ENCODE peak calls at places on chromosomes 4 and X, in eight cellular contexts. One of them, this sample, is unnamed.

GRCh38 chr4:13750594-13750993 is 123.1 kb upstream of the BOD1L1 start:
- DNase-seq in fibroblast of the aortic adventitia: no peak
- DNase-seq in nephron progenitor cell: no peak
- DNase-seq in HCT116: no peak
- DNase-seq in CD8-positive, alpha-beta T cell: no peak
- DNase-seq in WERI-Rb-1: no peak
- DNase-seq in endothelial cell: no peak
- DNase-seq in left ventricle myocardium inferior: no peak
- DNase-seq in this sample: no peak

GRCh38 chrX:64204701-64205440 is 637 bp downstream of the AMER1 start:
- DNase-seq in fibroblast of the aortic adventitia: peak
- DNase-seq in nephron progenitor cell: peak
- DNase-seq in HCT116: no peak
- DNase-seq in CD8-positive, alpha-beta T cell: peak
- DNase-seq in WERI-Rb-1: peak
- DNase-seq in endothelial cell: peak
- DNase-seq in left ventricle myocardium inferior: peak
- DNase-seq in this sample: peak

GRCh38 chrX:24846551-24847170 is 152.9 kb downstream of the POLA1 start:
- DNase-seq in fibroblast of the aortic adventitia: peak
- DNase-seq in nephron progenitor cell: no peak
- DNase-seq in HCT116: no peak
- DNase-seq in CD8-positive, alpha-beta T cell: no peak
- DNase-seq in WERI-Rb-1: no peak
- DNase-seq in endothelial cell: no peak
- DNase-seq in left ventricle myocardium inferior: no peak
- DNase-seq in this sample: no peak

GRCh38 chr4:172596206-172596605 is 572.4 kb upstream of the GALNT7 start:
- DNase-seq in fibroblast of the aortic adventitia: no peak
- DNase-seq in nephron progenitor cell: no peak
- DNase-seq in HCT116: no peak
- DNase-seq in CD8-positive, alpha-beta T cell: no peak
- DNase-seq in WERI-Rb-1: peak
- DNase-seq in endothelial cell: no peak
- DNase-seq in left ventricle myocardium inferior: no peak
- DNase-seq in this sample: no peak

GRCh38 chrX:151725338-151725614 is 9.3 kb upstream of the CNGA2 start:
- DNase-seq in fibroblast of the aortic adventitia: no peak
- DNase-seq in nephron progenitor cell: no peak
- DNase-seq in HCT116: no peak
- DNase-seq in CD8-positive, alpha-beta T cell: no peak
- DNase-seq in WERI-Rb-1: no peak
- DNase-seq in endothelial cell: no peak
- DNase-seq in left ventricle myocardium inferior: no peak
- DNase-seq in this sample: no peak

GRCh38 chr4:3827616-3828492 is 61.7 kb downstream of the ADRA2C start:
- DNase-seq in fibroblast of the aortic adventitia: peak
- DNase-seq in nephron progenitor cell: no peak
- DNase-seq in HCT116: no peak
- DNase-seq in CD8-positive, alpha-beta T cell: no peak
- DNase-seq in WERI-Rb-1: no peak
- DNase-seq in endothelial cell: no peak
- DNase-seq in left ventricle myocardium inferior: peak
- DNase-seq in this sample: peak

GRCh38 chr4:54107951-54108740 is 8.2 kb downstream of the GSX2 start:
- DNase-seq in fibroblast of the aortic adventitia: no peak
- DNase-seq in nephron progenitor cell: no peak
- DNase-seq in HCT116: no peak
- DNase-seq in CD8-positive, alpha-beta T cell: no peak
- DNase-seq in WERI-Rb-1: no peak
- DNase-seq in endothelial cell: no peak
- DNase-seq in left ventricle myocardium inferior: no peak
- DNase-seq in this sample: no peak

GRCh38 chrX:81489987-81490386 is 288.1 kb downstream of the SH3BGRL start:
- DNase-seq in fibroblast of the aortic adventitia: peak
- DNase-seq in nephron progenitor cell: no peak
- DNase-seq in HCT116: no peak
- DNase-seq in CD8-positive, alpha-beta T cell: no peak
- DNase-seq in WERI-Rb-1: no peak
- DNase-seq in endothelial cell: no peak
- DNase-seq in left ventricle myocardium inferior: no peak
- DNase-seq in this sample: no peak

GRCh38 chr4:168900080-168900479 is 110.0 kb downstream of the CBR4 start:
- DNase-seq in fibroblast of the aortic adventitia: peak
- DNase-seq in nephron progenitor cell: no peak
- DNase-seq in HCT116: no peak
- DNase-seq in CD8-positive, alpha-beta T cell: no peak
- DNase-seq in WERI-Rb-1: no peak
- DNase-seq in endothelial cell: no peak
- DNase-seq in left ventricle myocardium inferior: peak
- DNase-seq in this sample: peak

GRCh38 chr4:62057060-62057459 is 856.9 kb downstream of the ADGRL3 start:
- DNase-seq in fibroblast of the aortic adventitia: no peak
- DNase-seq in nephron progenitor cell: no peak
- DNase-seq in HCT116: no peak
- DNase-seq in CD8-positive, alpha-beta T cell: no peak
- DNase-seq in WERI-Rb-1: no peak
- DNase-seq in endothelial cell: no peak
- DNase-seq in left ventricle myocardium inferior: no peak
- DNase-seq in this sample: no peak

GRCh38 chrX:48854898-48855297 is 19.5 kb upstream of the PCSK1N start:
- DNase-seq in fibroblast of the aortic adventitia: peak
- DNase-seq in nephron progenitor cell: no peak
- DNase-seq in HCT116: peak
- DNase-seq in CD8-positive, alpha-beta T cell: no peak
- DNase-seq in WERI-Rb-1: peak
- DNase-seq in endothelial cell: no peak
- DNase-seq in left ventricle myocardium inferior: no peak
- DNase-seq in this sample: no peak

GRCh38 chr4:177448850-177449249 is 6.6 kb upstream of the AGA start:
- DNase-seq in fibroblast of the aortic adventitia: peak
- DNase-seq in nephron progenitor cell: no peak
- DNase-seq in HCT116: no peak
- DNase-seq in CD8-positive, alpha-beta T cell: no peak
- DNase-seq in WERI-Rb-1: no peak
- DNase-seq in endothelial cell: no peak
- DNase-seq in left ventricle myocardium inferior: no peak
- DNase-seq in this sample: no peak

GRCh38 chr4:184415071-184415470 is 59.3 kb downstream of the IRF2 start:
- DNase-seq in fibroblast of the aortic adventitia: no peak
- DNase-seq in nephron progenitor cell: no peak
- DNase-seq in HCT116: no peak
- DNase-seq in CD8-positive, alpha-beta T cell: no peak
- DNase-seq in WERI-Rb-1: no peak
- DNase-seq in endothelial cell: no peak
- DNase-seq in left ventricle myocardium inferior: no peak
- DNase-seq in this sample: no peak

GRCh38 chrX:118216488-118216887 is 99.9 kb upstream of the KLHL13 start:
- DNase-seq in fibroblast of the aortic adventitia: no peak
- DNase-seq in nephron progenitor cell: no peak
- DNase-seq in HCT116: no peak
- DNase-seq in CD8-positive, alpha-beta T cell: no peak
- DNase-seq in WERI-Rb-1: no peak
- DNase-seq in endothelial cell: no peak
- DNase-seq in left ventricle myocardium inferior: no peak
- DNase-seq in this sample: no peak

GRCh38 chr4:76856183-76856969 is 41.6 kb downstream of the SOWAHB start:
- DNase-seq in fibroblast of the aortic adventitia: peak
- DNase-seq in nephron progenitor cell: peak
- DNase-seq in HCT116: no peak
- DNase-seq in CD8-positive, alpha-beta T cell: no peak
- DNase-seq in WERI-Rb-1: no peak
- DNase-seq in endothelial cell: no peak
- DNase-seq in left ventricle myocardium inferior: no peak
- DNase-seq in this sample: no peak

GRCh38 chr4:15444879-15445576 is 17.2 kb downstream of the C1QTNF7 start:
- DNase-seq in fibroblast of the aortic adventitia: no peak
- DNase-seq in nephron progenitor cell: no peak
- DNase-seq in HCT116: no peak
- DNase-seq in CD8-positive, alpha-beta T cell: no peak
- DNase-seq in WERI-Rb-1: no peak
- DNase-seq in endothelial cell: no peak
- DNase-seq in left ventricle myocardium inferior: no peak
- DNase-seq in this sample: no peak

GRCh38 chr4:58406762-58407161 is 1296.6 kb upstream of the IGFBP7 start:
- DNase-seq in fibroblast of the aortic adventitia: no peak
- DNase-seq in nephron progenitor cell: no peak
- DNase-seq in HCT116: no peak
- DNase-seq in CD8-positive, alpha-beta T cell: no peak
- DNase-seq in WERI-Rb-1: no peak
- DNase-seq in endothelial cell: no peak
- DNase-seq in left ventricle myocardium inferior: no peak
- DNase-seq in this sample: no peak

GRCh38 chr4:80307183-80307735 is 28.3 kb upstream of the CFAP299 start:
- DNase-seq in fibroblast of the aortic adventitia: peak
- DNase-seq in nephron progenitor cell: no peak
- DNase-seq in HCT116: no peak
- DNase-seq in CD8-positive, alpha-beta T cell: no peak
- DNase-seq in WERI-Rb-1: no peak
- DNase-seq in endothelial cell: no peak
- DNase-seq in left ventricle myocardium inferior: no peak
- DNase-seq in this sample: no peak

GRCh38 chrX:111823703-111824102 is 52.3 kb upstream of the TRPC5OS start:
- DNase-seq in fibroblast of the aortic adventitia: no peak
- DNase-seq in nephron progenitor cell: no peak
- DNase-seq in HCT116: no peak
- DNase-seq in CD8-positive, alpha-beta T cell: no peak
- DNase-seq in WERI-Rb-1: no peak
- DNase-seq in endothelial cell: no peak
- DNase-seq in left ventricle myocardium inferior: no peak
- DNase-seq in this sample: no peak

GRCh38 chr4:15396157-15396800 is 31.6 kb upstream of the C1QTNF7 start:
- DNase-seq in fibroblast of the aortic adventitia: peak
- DNase-seq in nephron progenitor cell: peak
- DNase-seq in HCT116: peak
- DNase-seq in CD8-positive, alpha-beta T cell: peak
- DNase-seq in WERI-Rb-1: peak
- DNase-seq in endothelial cell: peak
- DNase-seq in left ventricle myocardium inferior: no peak
- DNase-seq in this sample: no peak

GRCh38 chr4:105670684-105671083 is 37.8 kb downstream of the INTS12 start:
- DNase-seq in fibroblast of the aortic adventitia: no peak
- DNase-seq in nephron progenitor cell: no peak
- DNase-seq in HCT116: no peak
- DNase-seq in CD8-positive, alpha-beta T cell: no peak
- DNase-seq in WERI-Rb-1: no peak
- DNase-seq in endothelial cell: no peak
- DNase-seq in left ventricle myocardium inferior: no peak
- DNase-seq in this sample: no peak

GRCh38 chr4:73944061-73944875 is 37.6 kb downstream of the PF4 start:
- DNase-seq in fibroblast of the aortic adventitia: peak
- DNase-seq in nephron progenitor cell: peak
- DNase-seq in HCT116: no peak
- DNase-seq in CD8-positive, alpha-beta T cell: no peak
- DNase-seq in WERI-Rb-1: peak
- DNase-seq in endothelial cell: peak
- DNase-seq in left ventricle myocardium inferior: peak
- DNase-seq in this sample: no peak

GRCh38 chr4:16914208-16914607 is 15.8 kb upstream of the LDB2 start:
- DNase-seq in fibroblast of the aortic adventitia: peak
- DNase-seq in nephron progenitor cell: no peak
- DNase-seq in HCT116: no peak
- DNase-seq in CD8-positive, alpha-beta T cell: no peak
- DNase-seq in WERI-Rb-1: peak
- DNase-seq in endothelial cell: peak
- DNase-seq in left ventricle myocardium inferior: no peak
- DNase-seq in this sample: no peak

GRCh38 chr4:150493846-150494245 is 88.1 kb upstream of the MAB21L2 start:
- DNase-seq in fibroblast of the aortic adventitia: peak
- DNase-seq in nephron progenitor cell: no peak
- DNase-seq in HCT116: no peak
- DNase-seq in CD8-positive, alpha-beta T cell: no peak
- DNase-seq in WERI-Rb-1: no peak
- DNase-seq in endothelial cell: no peak
- DNase-seq in left ventricle myocardium inferior: no peak
- DNase-seq in this sample: no peak

GRCh38 chrX:44904542-44905115 is 31.6 kb downstream of the KDM6A start:
- DNase-seq in fibroblast of the aortic adventitia: peak
- DNase-seq in nephron progenitor cell: no peak
- DNase-seq in HCT116: no peak
- DNase-seq in CD8-positive, alpha-beta T cell: no peak
- DNase-seq in WERI-Rb-1: no peak
- DNase-seq in endothelial cell: no peak
- DNase-seq in left ventricle myocardium inferior: no peak
- DNase-seq in this sample: no peak
- TF ChIP-seq CTCF in fibroblast of the aortic adventitia: peak
- TF ChIP-seq CTCF in nephron progenitor cell: no peak
- TF ChIP-seq CTCF in HCT116: peak
- TF ChIP-seq CTCF in CD8-positive, alpha-beta T cell: no peak
- TF ChIP-seq CTCF in WERI-Rb-1: peak
- TF ChIP-seq CTCF in endothelial cell: no peak
- TF ChIP-seq CTCF in left ventricle myocardium inferior: no peak
- TF ChIP-seq CTCF in this sample: no peak

GRCh38 chr4:7159923-7160322 is 32.4 kb upstream of the SORCS2 start:
- DNase-seq in fibroblast of the aortic adventitia: no peak
- DNase-seq in nephron progenitor cell: no peak
- DNase-seq in HCT116: no peak
- DNase-seq in CD8-positive, alpha-beta T cell: no peak
- DNase-seq in WERI-Rb-1: no peak
- DNase-seq in endothelial cell: no peak
- DNase-seq in left ventricle myocardium inferior: no peak
- DNase-seq in this sample: peak
- TF ChIP-seq CTCF in fibroblast of the aortic adventitia: no peak
- TF ChIP-seq CTCF in nephron progenitor cell: no peak
- TF ChIP-seq CTCF in HCT116: no peak
- TF ChIP-seq CTCF in CD8-positive, alpha-beta T cell: no peak
- TF ChIP-seq CTCF in WERI-Rb-1: no peak
- TF ChIP-seq CTCF in endothelial cell: no peak
- TF ChIP-seq CTCF in left ventricle myocardium inferior: no peak
- TF ChIP-seq CTCF in this sample: no peak

GRCh38 chrX:3807906-3808305 is 94.5 kb upstream of the PRKX start:
- DNase-seq in fibroblast of the aortic adventitia: no peak
- DNase-seq in nephron progenitor cell: no peak
- DNase-seq in HCT116: no peak
- DNase-seq in CD8-positive, alpha-beta T cell: no peak
- DNase-seq in WERI-Rb-1: no peak
- DNase-seq in endothelial cell: no peak
- DNase-seq in left ventricle myocardium inferior: no peak
- DNase-seq in this sample: no peak

GRCh38 chrX:3815896-3816664 is 102.6 kb upstream of the PRKX start:
- DNase-seq in fibroblast of the aortic adventitia: peak
- DNase-seq in nephron progenitor cell: peak
- DNase-seq in HCT116: peak
- DNase-seq in CD8-positive, alpha-beta T cell: peak
- DNase-seq in WERI-Rb-1: peak
- DNase-seq in endothelial cell: peak
- DNase-seq in left ventricle myocardium inferior: peak
- DNase-seq in this sample: peak

GRCh38 chrX:3806630-3807029 is 93.2 kb upstream of the PRKX start:
- DNase-seq in fibroblast of the aortic adventitia: no peak
- DNase-seq in nephron progenitor cell: peak
- DNase-seq in HCT116: no peak
- DNase-seq in CD8-positive, alpha-beta T cell: no peak
- DNase-seq in WERI-Rb-1: no peak
- DNase-seq in endothelial cell: no peak
- DNase-seq in left ventricle myocardium inferior: no peak
- DNase-seq in this sample: no peak

GRCh38 chrX:3811331-3812311 is 98.2 kb upstream of the PRKX start:
- DNase-seq in fibroblast of the aortic adventitia: peak
- DNase-seq in nephron progenitor cell: no peak
- DNase-seq in HCT116: peak
- DNase-seq in CD8-positive, alpha-beta T cell: no peak
- DNase-seq in WERI-Rb-1: peak
- DNase-seq in endothelial cell: peak
- DNase-seq in left ventricle myocardium inferior: no peak
- DNase-seq in this sample: no peak
- TF ChIP-seq CTCF in fibroblast of the aortic adventitia: peak
- TF ChIP-seq CTCF in nephron progenitor cell: peak
- TF ChIP-seq CTCF in HCT116: peak
- TF ChIP-seq CTCF in CD8-positive, alpha-beta T cell: peak
- TF ChIP-seq CTCF in WERI-Rb-1: peak
- TF ChIP-seq CTCF in endothelial cell: no peak
- TF ChIP-seq CTCF in left ventricle myocardium inferior: peak
- TF ChIP-seq CTCF in this sample: peak

GRCh38 chr4:144955104-144955503 is 142.9 kb downstream of the ANAPC10 start:
- DNase-seq in fibroblast of the aortic adventitia: no peak
- DNase-seq in nephron progenitor cell: no peak
- DNase-seq in HCT116: no peak
- DNase-seq in CD8-positive, alpha-beta T cell: no peak
- DNase-seq in WERI-Rb-1: peak
- DNase-seq in endothelial cell: no peak
- DNase-seq in left ventricle myocardium inferior: no peak
- DNase-seq in this sample: no peak
- TF ChIP-seq CTCF in fibroblast of the aortic adventitia: no peak
- TF ChIP-seq CTCF in nephron progenitor cell: no peak
- TF ChIP-seq CTCF in HCT116: peak
- TF ChIP-seq CTCF in CD8-positive, alpha-beta T cell: no peak
- TF ChIP-seq CTCF in WERI-Rb-1: peak
- TF ChIP-seq CTCF in endothelial cell: no peak
- TF ChIP-seq CTCF in left ventricle myocardium inferior: no peak
- TF ChIP-seq CTCF in this sample: no peak

This sample was measured in heart left ventricle.